ENCODE peak calls at places on chromosomes 4 and X, in six cellular contexts. J is activated naive CD8-positive, alpha-beta T cell treated with anti-CD3 and anti-CD28 coated beads, Interleukin-2, amount 50 U/mL, for 24 hours; E is NCI-H748 treated with DMSO at 0.1 percent for 48 hours; X is HT-29; N is anterior cingulate cortex; U is activated gamma-delta T cell treated with anti-CD3 and anti-CD28 coated beads, Interleukin-2, amount 50 U/mL, for 16 hours. M is an unnamed sample.
A peak's percentile ranks its signal among the peaks of the same experiment; 100 is the strongest.

GRCh38 chr4:125958519-125958918 is 643.8 kb downstream of the FAT4 start:
- DNase-seq in J (no peak), E (no peak), X (no peak), N (no peak), U (no peak), M (no peak)

GRCh38 chrX:22818061-22818460 is 181.7 kb upstream of the DDX53 start:
- DNase-seq in J (no peak), E (no peak), X (no peak), N (no peak), U (no peak), M (no peak)

GRCh38 chr4:136505020-136505419 is 1027.3 kb downstream of the PCDH18 start:
- DNase-seq in J (no peak), E (peak; percentile 3), X (no peak), N (no peak), U (no peak), M (no peak)

GRCh38 chr4:90990298-90990697 is 863.1 kb downstream of the CCSER1 start:
- DNase-seq in J (no peak), E (no peak), X (no peak), N (no peak), U (no peak), M (no peak)

GRCh38 chrX:110268875-110269274 is 49.0 kb downstream of the AMMECR1 start:
- DNase-seq in J (no peak), E (no peak), X (no peak), N (no peak), U (no peak), M (no peak)

GRCh38 chr4:153594208-153594607 is 89.9 kb upstream of the TLR2 start:
- DNase-seq in J (no peak), E (no peak), X (no peak), N (no peak), U (no peak), M (no peak)

GRCh38 chr4:620851-621261 is 4.5 kb upstream of the PDE6B start:
- DNase-seq in J (no peak), E (no peak), X (no peak), N (no peak), U (no peak), M (peak; percentile 30)

GRCh38 chrX:69116077-69116476 is 49.2 kb downstream of the PJA1 start:
- DNase-seq in J (no peak), E (no peak), X (peak; percentile 38), N (no peak), U (no peak), M (no peak)

GRCh38 chrX:39957816-39958561 is 139.8 kb downstream of the BCOR start:
- DNase-seq in J (no peak), E (no peak), X (no peak), N (no peak), U (no peak), M (no peak)

GRCh38 chr4:95288552-95288951 is 260.2 kb downstream of the UNC5C start:
- DNase-seq in J (no peak), E (no peak), X (no peak), N (no peak), U (no peak), M (no peak)

GRCh38 chr4:121072080-121072835 is at the start of gene NDNF:
- DNase-seq in J (peak; percentile 57), E (no peak), X (peak; percentile 33), N (no peak), U (peak; percentile 13), M (peak; percentile 43)

GRCh38 chr4:40455340-40455902 is 120.3 kb downstream of the CHRNA9 start:
- DNase-seq in J (no peak), E (no peak), X (no peak), N (no peak), U (no peak), M (peak; percentile 82)

GRCh38 chr4:25813705-25814104 is 49.1 kb downstream of the SEL1L3 start:
- DNase-seq in J (no peak), E (no peak), X (no peak), N (no peak), U (no peak), M (no peak)

GRCh38 chr4:88722828-88723227 is 25.2 kb upstream of the NAP1L5 start:
- DNase-seq in J (no peak), E (no peak), X (no peak), N (no peak), U (no peak), M (no peak)

GRCh38 chr4:110533940-110534339 is 58.0 kb downstream of the ENPEP start:
- DNase-seq in J (no peak), E (no peak), X (peak; percentile 63), N (no peak), U (no peak), M (no peak)

GRCh38 chrX:78517124-78517523 is 142.0 kb downstream of the RTL3 start:
- DNase-seq in J (peak; percentile 16), E (no peak), X (no peak), N (no peak), U (peak; percentile 25), M (no peak)

GRCh38 chrX:44872319-44872816 is 620 bp upstream of the KDM6A start:
- DNase-seq in J (no peak), E (no peak), X (peak; percentile 48), N (no peak), U (peak; percentile 39), M (peak; percentile 81)

GRCh38 chr4:52659722-52660261 is 691 bp upstream of the USP46 start:
- DNase-seq in J (peak; percentile 25), E (no peak), X (peak; percentile 46), N (peak; percentile 26), U (no peak), M (peak; percentile 79)

GRCh38 chrX:16882702-16883486 is 12.7 kb upstream of the RBBP7 start:
- DNase-seq in J (peak; percentile 71), E (peak; percentile 66), X (peak; percentile 82), N (peak; percentile 32), U (peak; percentile 53), M (peak; percentile 59)

GRCh38 chr4:11424000-11424399 is 4.7 kb downstream of the HS3ST1 start:
- DNase-seq in J (peak; percentile 10), E (peak; percentile 11), X (peak; percentile 29), N (no peak), U (no peak), M (no peak)

GRCh38 chr4:4526401-4526800 is 15.4 kb downstream of the STX18 start:
- DNase-seq in J (no peak), E (no peak), X (no peak), N (no peak), U (no peak), M (no peak)

GRCh38 chrX:6729581-6729980 is 194.7 kb upstream of the VCX3A start:
- DNase-seq in J (no peak), E (no peak), X (no peak), N (no peak), U (no peak), M (no peak)

GRCh38 chr4:13640149-13640671 is 12.7 kb upstream of the BOD1L1 start:
- DNase-seq in J (no peak), E (no peak), X (peak; percentile 21), N (no peak), U (no peak), M (no peak)

GRCh38 chr4:88953400-88953799 is 103.6 kb downstream of the FAM13A start:
- DNase-seq in J (no peak), E (no peak), X (no peak), N (no peak), U (no peak), M (no peak)

GRCh38 chr4:77697860-77698599 is 92.4 kb downstream of the CXCL13 start:
- DNase-seq in J (no peak), E (no peak), X (peak; percentile 62), N (no peak), U (no peak), M (no peak)

GRCh38 chr4:85952518-85952917 is 407.3 kb downstream of the MAPK10 start:
- DNase-seq in J (no peak), E (no peak), X (no peak), N (no peak), U (no peak), M (no peak)

GRCh38 chrX:19829817-19830216 is 57.6 kb downstream of the SH3KBP1 start:
- DNase-seq in J (no peak), E (no peak), X (no peak), N (no peak), U (no peak), M (no peak)

GRCh38 chr4:163194593-163194992 is 27.9 kb upstream of the NAF1 start:
- DNase-seq in J (no peak), E (no peak), X (no peak), N (no peak), U (no peak), M (no peak)

GRCh38 chrX:104253567-104254441 is 929 bp downstream of the ESX1 start:
- DNase-seq in J (peak; percentile 6), E (no peak), X (no peak), N (no peak), U (no peak), M (no peak)

GRCh38 chr4:140839888-140840790 is 84.0 kb upstream of the TBC1D9 start:
- DNase-seq in J (no peak), E (no peak), X (no peak), N (no peak), U (no peak), M (no peak)

GRCh38 chr4:158313566-158313965 is 103.3 kb downstream of the TMEM144 start:
- DNase-seq in J (no peak), E (no peak), X (no peak), N (no peak), U (no peak), M (no peak)

GRCh38 chr4:139942284-139942683 is 211.7 kb downstream of the MAML3 start:
- DNase-seq in J (no peak), E (no peak), X (no peak), N (no peak), U (no peak), M (no peak)

GRCh38 chr4:180086480-180087170 is 2156.6 kb upstream of the TENM3 start:
- DNase-seq in J (no peak), E (no peak), X (no peak), N (no peak), U (no peak), M (no peak)

GRCh38 chr4:21507439-21507838 is 441.1 kb downstream of the KCNIP4 start:
- DNase-seq in J (no peak), E (no peak), X (peak; percentile 15), N (no peak), U (no peak), M (no peak)

GRCh38 chrX:19602866-19603620 is 87.7 kb upstream of the MAP3K15 start:
- DNase-seq in J (no peak), E (no peak), X (no peak), N (no peak), U (no peak), M (no peak)

GRCh38 chr4:156169011-156169410 is 215.3 kb upstream of the CTSO start:
- DNase-seq in J (no peak), E (peak; percentile 81), X (peak; percentile 44), N (no peak), U (no peak), M (no peak)